ENCODE peak calls at places on chromosome 2, in ten cellular contexts. O, R, B, K, V, U, Q, P, N and D are unnamed samples.
A peak's percentile ranks its signal among the peaks of the same experiment; 100 is the strongest.

GRCh38 chr2:39175391-39175790 is 54.5 kb upstream of the SOS1 start:
- DNase-seq in O (no peak), R (no peak), B (no peak), K (no peak), V (no peak), U (no peak), Q (no peak), P (no peak), N (no peak), D (no peak)

GRCh38 chr2:119292226-119292625 is 68.6 kb downstream of the STEAP3 start:
- DNase-seq in O (peak; percentile 43), R (peak; percentile 15), B (no peak), K (no peak), V (peak; percentile 73), U (no peak), Q (no peak), P (no peak), N (no peak), D (no peak)

GRCh38 chr2:143294068-143294467 is 164.8 kb downstream of the ARHGAP15 start:
- DNase-seq in O (no peak), R (no peak), B (no peak), K (no peak), V (no peak), U (no peak), Q (no peak), P (no peak), N (no peak), D (no peak)

GRCh38 chr2:3280197-3280596 is 97.4 kb downstream of the EIPR1 start:
- DNase-seq in O (no peak), R (no peak), B (peak; percentile 8), K (no peak), V (peak; percentile 4), U (peak; percentile 17), Q (peak; percentile 34), P (no peak), N (no peak), D (peak; percentile 35)

GRCh38 chr2:38676681-38677080 is 10.8 kb downstream of the GALM start:
- DNase-seq in O (no peak), R (no peak), B (no peak), K (no peak), V (no peak), U (no peak), Q (no peak), P (no peak), N (no peak), D (no peak)

GRCh38 chr2:48343571-48344440 is 186.1 kb upstream of the STON1 start:
- DNase-seq in O (no peak), R (peak; percentile 93), B (no peak), K (no peak), V (no peak), U (no peak), Q (no peak), P (no peak), N (peak; percentile 75), D (no peak)

GRCh38 chr2:205053827-205054410 is 508.6 kb downstream of the PARD3B start:
- DNase-seq in O (no peak), R (peak; percentile 52), B (no peak), K (no peak), V (no peak), U (no peak), Q (no peak), P (peak; percentile 19), N (no peak), D (no peak)

GRCh38 chr2:45889620-45890019 is 238.1 kb downstream of the PRKCE start:
- DNase-seq in O (no peak), R (no peak), B (no peak), K (no peak), V (no peak), U (no peak), Q (no peak), P (no peak), N (no peak), D (no peak)

GRCh38 chr2:38690499-38691420 is 24.8 kb downstream of the GALM start:
- DNase-seq in O (no peak), R (peak; percentile 97), B (no peak), K (no peak), V (peak; percentile 57), U (no peak), Q (no peak), P (no peak), N (peak; percentile 88), D (no peak)

GRCh38 chr2:240151477-240152031 is 11.1 kb upstream of the OTOS start:
- DNase-seq in O (peak; percentile 13), R (no peak), B (no peak), K (no peak), V (no peak), U (no peak), Q (no peak), P (no peak), N (no peak), D (no peak)
- TF ChIP-seq POLR2A in O (no peak), R (no peak), B (no peak), K (no peak), V (no peak), U (no peak), Q (no peak), P (no peak), N (no peak), D (no peak)

DNA sequence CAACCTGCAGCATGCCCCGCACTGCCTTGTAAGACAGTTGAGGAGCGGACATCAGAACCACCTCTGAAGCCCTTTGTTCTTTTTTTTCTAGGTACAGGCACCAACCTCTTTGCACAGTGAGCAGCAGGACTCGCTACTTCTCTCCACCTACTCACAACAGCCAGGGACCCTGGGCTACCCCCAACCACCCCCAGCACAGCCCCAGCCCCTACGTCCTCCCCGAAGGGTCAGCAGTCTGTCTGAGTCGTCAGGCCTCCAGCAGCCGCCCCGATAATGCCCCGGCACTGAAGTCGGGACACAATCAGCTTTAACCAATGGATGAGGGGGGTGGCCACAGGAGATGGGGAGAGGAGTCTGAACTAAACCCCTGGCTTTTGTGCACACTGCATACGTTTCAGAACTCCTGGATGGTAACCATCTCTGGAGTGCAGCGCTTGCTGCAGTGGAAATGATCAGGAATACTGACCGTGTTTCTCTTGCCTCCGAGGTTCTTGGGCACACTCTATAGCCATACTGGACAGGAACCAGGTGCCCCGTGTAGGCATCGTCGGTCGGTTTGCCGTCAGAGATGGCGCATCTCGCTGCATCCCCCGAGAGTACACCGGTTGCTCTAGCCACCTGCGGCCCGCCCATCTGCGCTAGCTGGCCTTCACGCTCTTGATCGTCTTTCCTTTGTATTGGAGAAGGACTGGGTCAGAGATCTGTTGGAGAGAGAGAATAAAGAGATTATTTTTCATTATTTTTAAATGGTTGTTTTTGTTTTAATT is 6.6 kb upstream of the RPL31 start:
- DNase-seq in O (no peak), R (no peak), B (no peak), K (no peak), V (no peak), U (no peak), Q (no peak), P (no peak), N (no peak), D (no peak)
- TF ChIP-seq POLR2A in O (no peak), R (no peak), B (no peak), K (no peak), V (no peak), U (no peak), Q (no peak), P (no peak), N (no peak), D (no peak)

DNA sequence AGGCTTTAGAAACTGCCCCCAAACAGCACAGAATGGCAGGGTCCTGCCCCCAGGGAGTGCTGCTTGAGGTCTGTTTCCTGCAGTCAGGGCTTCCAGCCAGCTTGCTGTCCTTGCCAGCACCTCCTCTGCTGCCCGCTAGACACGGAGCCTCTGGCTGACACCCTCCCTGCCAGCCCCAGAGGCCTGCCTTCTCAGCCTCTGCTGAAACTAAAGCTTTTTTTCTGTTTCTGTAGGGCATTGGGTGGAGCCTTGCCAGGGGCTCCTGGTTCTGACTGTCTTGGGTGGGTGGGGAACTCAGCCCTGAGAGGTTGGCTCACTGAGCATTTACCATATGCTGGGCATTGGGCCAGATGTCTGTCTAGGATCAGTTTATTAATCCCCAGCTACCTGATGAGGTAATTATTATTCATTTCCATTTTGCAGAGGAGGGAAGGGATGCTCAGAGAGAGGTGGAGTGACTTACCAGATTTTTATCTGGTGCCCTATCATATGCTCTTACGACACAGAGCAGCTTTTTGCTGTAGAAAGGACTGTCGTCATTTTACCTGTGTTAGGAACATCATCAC is 35.4 kb downstream of the INPP4A start:
- DNase-seq in O (peak; percentile 69), R (peak; percentile 62), B (peak; percentile 40), K (no peak), V (peak; percentile 81), U (peak; percentile 77), Q (peak; percentile 55), P (peak; percentile 26), N (no peak), D (peak; percentile 84)
- TF ChIP-seq POLR2A in O (no peak), R (no peak), B (no peak), K (no peak), V (no peak), U (no peak), Q (no peak), P (no peak), N (no peak), D (no peak)

DNA sequence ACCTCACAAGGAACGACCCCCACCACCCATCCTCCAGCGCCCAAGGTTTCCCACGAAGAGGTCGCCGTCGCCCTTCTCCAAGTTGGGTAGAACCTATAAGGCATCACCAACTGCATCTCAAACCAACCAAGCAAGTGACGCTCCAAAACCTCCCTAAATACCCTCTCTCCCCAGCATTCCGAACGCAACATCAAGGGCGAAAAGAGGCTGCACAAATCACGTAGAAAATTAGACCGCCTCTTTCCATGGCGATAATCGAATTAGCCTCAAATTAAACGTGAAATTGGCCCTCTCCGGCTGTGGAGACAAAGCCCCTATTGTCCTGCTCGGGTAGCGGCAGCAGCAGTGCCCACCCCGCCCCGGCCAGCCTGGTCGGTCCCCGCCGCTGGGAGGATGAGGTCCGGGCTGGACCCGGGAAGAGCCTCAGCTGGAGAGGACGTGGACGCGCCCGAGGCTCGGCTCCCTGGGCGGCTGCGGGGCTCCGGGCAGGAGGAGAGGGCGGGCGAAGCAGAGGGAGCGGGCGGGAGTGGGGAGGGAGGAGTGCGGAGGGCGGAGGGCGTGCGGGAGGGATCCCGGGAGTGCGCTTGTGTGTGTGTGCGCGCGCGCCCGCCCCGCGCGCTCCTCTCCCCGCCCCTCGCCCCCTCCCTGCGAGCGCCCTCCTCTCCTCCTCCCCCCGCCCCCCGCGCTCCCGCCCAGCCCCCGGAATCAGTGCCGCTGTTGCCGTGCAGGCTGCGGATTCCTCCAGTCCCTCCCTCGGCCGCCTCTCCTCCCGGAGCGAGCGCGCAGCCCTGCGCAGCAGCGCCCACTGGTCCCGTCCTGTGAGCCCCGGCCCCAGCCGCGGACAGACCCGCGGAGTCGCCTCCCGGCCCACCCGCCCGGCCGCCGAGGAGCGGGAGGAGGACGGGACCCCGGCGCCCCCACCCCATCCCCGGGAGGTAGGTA is at the start of gene SPTBN1:
- DNase-seq in O (peak; percentile 94), R (peak; percentile 90), B (peak; percentile 94), K (peak; percentile 84), V (peak; percentile 97), U (peak; percentile 82), Q (peak; percentile 76), P (peak; percentile 95), N (peak; percentile 91), D (peak; percentile 97)
- TF ChIP-seq POLR2A in O (peak; percentile 60), R (peak; percentile 61), B (peak; percentile 76), K (no peak), V (peak; percentile 94), U (no peak), Q (no peak), P (peak; percentile 78), N (peak; percentile 79), D (peak; percentile 75)